ENCODE peak calls at places on chromosomes 3 and 15, in four cellular contexts. Z, U, F and Q are unnamed samples.

GRCh38 chr3:42005426-42005825 is 43.5 kb upstream of the ULK4 start:
- DNase-seq in Z (no peak), U (no peak), F (no peak), Q (no peak)

GRCh38 chr15:98174286-98174685 is 213.8 kb downstream of the ARRDC4 start:
- DNase-seq in Z (no peak), U (peak), F (no peak), Q (no peak)

GRCh38 chr3:127670761-127671522 is 1.8 kb upstream of the ABTB1 start:
- DNase-seq in Z (peak), U (no peak), F (no peak), Q (no peak)

GRCh38 chr15:50244153-50244552 is 21.4 kb downstream of the HDC start:
- DNase-seq in Z (no peak), U (no peak), F (no peak), Q (no peak)

GRCh38 chr3:130967281-130967680 is 59.3 kb downstream of the ASTE1 start:
- DNase-seq in Z (no peak), U (no peak), F (no peak), Q (no peak)

GRCh38 chr3:42345811-42346210 is 64.6 kb downstream of the LYZL4 start:
- DNase-seq in Z (no peak), U (no peak), F (no peak), Q (no peak)

GRCh38 chr15:35784745-35785144 is 238.8 kb upstream of the DPH6 start:
- DNase-seq in Z (no peak), U (no peak), F (no peak), Q (no peak)

GRCh38 chr3:125236331-125236903 is 23.9 kb upstream of the SLC12A8 start:
- DNase-seq in Z (peak), U (no peak), F (peak), Q (no peak)

GRCh38 chr3:33884204-33884561 is 85.8 kb downstream of the PDCD6IP start:
- DNase-seq in Z (no peak), U (peak), F (no peak), Q (no peak)

GRCh38 chr15:23516866-23517265 is 48.6 kb upstream of the MKRN3 start:
- DNase-seq in Z (no peak), U (no peak), F (no peak), Q (no peak)

GRCh38 chr3:27311400-27311799 is 57.8 kb downstream of the NEK10 start:
- DNase-seq in Z (no peak), U (peak), F (no peak), Q (no peak)

GRCh38 chr3:16380421-16380820 is 115.4 kb downstream of the OXNAD1 start:
- DNase-seq in Z (no peak), U (no peak), F (no peak), Q (no peak)

GRCh38 chr3:73504852-73505251 is 119.9 kb downstream of the PDZRN3 start:
- DNase-seq in Z (no peak), U (no peak), F (no peak), Q (no peak)

GRCh38 chr3:69509288-69509687 is 123.4 kb upstream of the FRMD4B start:
- DNase-seq in Z (no peak), U (no peak), F (no peak), Q (no peak)

GRCh38 chr15:82129769-82130168 is 84.0 kb upstream of the MEX3B start:
- DNase-seq in Z (no peak), U (no peak), F (no peak), Q (no peak)

GRCh38 chr15:53171571-53171970 is 381.4 kb upstream of the ONECUT1 start:
- DNase-seq in Z (no peak), U (no peak), F (no peak), Q (no peak)

GRCh38 chr3:37899101-37899707 is 37.5 kb downstream of the CTDSPL start:
- DNase-seq in Z (no peak), U (no peak), F (no peak), Q (no peak)

GRCh38 chr3:90011136-90011535 is 903.7 kb downstream of the EPHA3 start:
- DNase-seq in Z (no peak), U (no peak), F (no peak), Q (no peak)

GRCh38 chr3:126130081-126130855 is 46.3 kb upstream of the SLC41A3 start:
- DNase-seq in Z (peak), U (no peak), F (peak), Q (peak)

GRCh38 chr15:41494922-41495735 is 1.5 kb downstream of the ITPKA start:
- DNase-seq in Z (no peak), U (peak), F (peak), Q (peak)

GRCh38 chr15:33773969-33774368 is 194.3 kb upstream of the CHRM5 start:
- DNase-seq in Z (no peak), U (no peak), F (no peak), Q (no peak)

GRCh38 chr3:71461749-71462483 is 121.6 kb downstream of the FOXP1 start:
- DNase-seq in Z (no peak), U (no peak), F (no peak), Q (no peak)

GRCh38 chr15:40125950-40126349 is 17.3 kb upstream of the BMF start:
- DNase-seq in Z (no peak), U (no peak), F (no peak), Q (no peak)

GRCh38 chr3:190117995-190118394 is 2.7 kb downstream of the P3H2 start:
- DNase-seq in Z (no peak), U (no peak), F (no peak), Q (no peak)

GRCh38 chr15:85725019-85725418 is 69.7 kb downstream of the KLHL25 start:
- DNase-seq in Z (no peak), U (no peak), F (no peak), Q (no peak)

GRCh38 chr3:127061641-127062040 is 78.7 kb downstream of the PLXNA1 start:
- DNase-seq in Z (no peak), U (peak), F (no peak), Q (no peak)

GRCh38 chr15:98123834-98124233 is 163.3 kb downstream of the ARRDC4 start:
- DNase-seq in Z (no peak), U (no peak), F (no peak), Q (no peak)

GRCh38 chr15:55230051-55230670 is 33.4 kb upstream of the RSL24D1 start:
- DNase-seq in Z (no peak), U (no peak), F (no peak), Q (no peak)

GRCh38 chr15:49242820-49243219 is 72.8 kb downstream of the GALK2 start:
- DNase-seq in Z (no peak), U (no peak), F (no peak), Q (no peak)
- TF ChIP-seq CTCF in Z (no peak), U (no peak), F (no peak), Q (no peak)

DNA sequence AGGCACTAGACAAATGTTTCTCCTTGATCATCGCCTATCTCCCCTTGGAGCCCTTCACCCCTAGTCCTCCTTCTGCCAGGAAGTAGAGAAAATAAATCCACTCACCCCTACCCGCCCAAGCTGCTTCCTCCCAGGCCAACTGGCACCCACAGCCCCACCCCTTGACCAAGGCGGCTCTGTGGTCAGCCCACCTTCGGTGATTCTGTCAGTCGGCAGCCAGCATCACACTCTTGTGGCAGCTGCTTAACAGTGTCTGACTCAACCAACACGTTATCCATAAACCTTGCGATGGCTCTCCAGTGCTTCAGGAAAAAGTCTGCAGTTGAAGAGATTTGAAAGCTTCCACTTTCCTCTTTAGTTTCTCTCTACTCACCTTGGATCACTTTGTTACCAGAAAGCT is 7.6 kb downstream of the SHF start:
- DNase-seq in Z (no peak), U (no peak), F (no peak), Q (no peak)
- TF ChIP-seq CTCF in Z (no peak), U (no peak), F (no peak), Q (no peak)

GRCh38 chr3:195270350-195271115 is 426 bp downstream of the XXYLT1 start:
- DNase-seq in Z (peak), U (peak), F (no peak), Q (peak)
- TF ChIP-seq CTCF in Z (peak), U (peak), F (peak), Q (no peak)

DNA sequence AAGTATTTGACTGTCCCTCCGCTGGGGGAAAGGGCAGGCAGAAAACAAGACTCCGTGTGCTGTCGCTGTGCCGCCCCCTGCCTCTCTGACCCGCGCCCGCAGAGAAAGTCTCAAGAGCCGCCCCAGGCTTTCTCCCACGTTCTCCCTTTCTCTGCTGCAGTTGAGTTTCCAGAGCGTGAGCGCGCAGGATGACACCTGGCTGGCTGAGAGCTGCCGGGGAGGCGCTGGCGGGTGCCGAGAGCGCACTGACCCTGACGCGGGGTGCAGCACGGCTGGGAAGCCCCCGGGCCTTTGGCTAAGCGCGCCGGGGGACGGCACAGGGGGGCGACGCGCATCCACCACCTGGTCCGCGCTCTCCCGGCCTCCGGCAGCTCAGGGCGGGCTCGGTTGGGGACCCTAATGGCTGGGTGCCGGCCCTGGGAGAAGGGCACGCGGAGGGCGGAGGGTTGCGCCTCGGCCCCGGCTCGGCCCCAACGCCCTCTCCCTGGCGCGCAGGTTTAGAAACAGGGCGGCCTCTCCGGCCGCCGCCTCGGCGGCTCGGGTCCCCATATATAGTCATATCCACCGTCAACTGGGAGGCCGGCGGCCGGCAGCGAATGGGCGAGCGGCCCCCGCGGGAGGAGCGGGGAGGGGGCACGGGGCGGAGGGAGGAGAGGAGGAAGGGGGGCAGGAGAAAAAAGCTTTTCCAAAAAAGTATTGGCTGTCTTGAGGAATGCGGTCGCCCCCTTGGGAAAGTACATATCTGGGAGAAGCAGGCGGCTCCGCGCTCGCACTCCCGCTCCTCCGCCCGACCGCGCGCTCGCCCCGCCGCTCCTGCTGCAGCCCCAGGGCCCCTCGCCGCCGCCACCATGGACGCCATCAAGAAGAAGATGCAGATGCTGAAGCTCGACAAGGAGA is at the start of gene TPM1:
- DNase-seq in Z (peak), U (peak), F (peak), Q (no peak)
- TF ChIP-seq CTCF in Z (no peak), U (peak), F (no peak), Q (no peak)

GRCh38 chr3:46427929-46428833 is 21.1 kb downstream of the CCRL2 start:
- DNase-seq in Z (no peak), U (no peak), F (no peak), Q (no peak)
- TF ChIP-seq CTCF in Z (no peak), U (no peak), F (no peak), Q (no peak)

DNA sequence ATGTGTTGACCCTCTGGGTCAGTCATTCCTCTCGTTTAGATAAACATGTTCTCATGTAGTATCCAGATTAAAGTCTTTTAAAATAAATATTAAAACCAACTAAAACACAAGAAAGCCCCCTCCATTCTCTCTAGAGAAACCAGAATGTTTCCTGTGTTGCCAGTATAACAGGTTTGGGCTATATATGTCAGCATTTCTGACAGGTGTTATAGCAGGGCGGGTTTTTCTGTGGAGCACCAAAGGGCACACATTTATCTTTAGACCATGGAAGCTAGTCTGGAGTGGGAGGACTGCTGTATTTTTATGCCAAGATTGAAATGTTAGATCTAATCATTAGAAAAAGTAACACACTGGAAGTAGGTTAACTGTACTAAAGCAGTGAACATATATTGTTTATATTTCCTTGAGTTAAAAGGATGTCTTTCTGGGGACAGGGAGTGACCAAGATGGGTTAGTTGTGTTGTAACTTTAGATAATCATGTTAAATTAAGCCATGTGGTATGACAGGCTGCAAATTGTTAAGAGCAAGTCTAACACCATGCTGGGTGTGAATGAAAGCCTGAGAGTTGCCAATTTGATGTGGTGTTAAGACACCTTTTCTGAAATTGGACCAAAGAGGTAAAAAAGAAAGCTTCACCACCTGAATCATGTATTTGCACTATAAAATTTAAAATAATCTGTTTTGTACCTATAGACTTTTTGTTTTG is 15.6 kb downstream of the KCTD6 start:
- DNase-seq in Z (no peak), U (no peak), F (no peak), Q (no peak)
- TF ChIP-seq CTCF in Z (no peak), U (no peak), F (no peak), Q (no peak)

GRCh38 chr3:9251055-9251786 is 1.8 kb upstream of the SRGAP3 start:
- DNase-seq in Z (no peak), U (peak), F (no peak), Q (no peak)
- TF ChIP-seq CTCF in Z (no peak), U (no peak), F (no peak), Q (no peak)

DNA sequence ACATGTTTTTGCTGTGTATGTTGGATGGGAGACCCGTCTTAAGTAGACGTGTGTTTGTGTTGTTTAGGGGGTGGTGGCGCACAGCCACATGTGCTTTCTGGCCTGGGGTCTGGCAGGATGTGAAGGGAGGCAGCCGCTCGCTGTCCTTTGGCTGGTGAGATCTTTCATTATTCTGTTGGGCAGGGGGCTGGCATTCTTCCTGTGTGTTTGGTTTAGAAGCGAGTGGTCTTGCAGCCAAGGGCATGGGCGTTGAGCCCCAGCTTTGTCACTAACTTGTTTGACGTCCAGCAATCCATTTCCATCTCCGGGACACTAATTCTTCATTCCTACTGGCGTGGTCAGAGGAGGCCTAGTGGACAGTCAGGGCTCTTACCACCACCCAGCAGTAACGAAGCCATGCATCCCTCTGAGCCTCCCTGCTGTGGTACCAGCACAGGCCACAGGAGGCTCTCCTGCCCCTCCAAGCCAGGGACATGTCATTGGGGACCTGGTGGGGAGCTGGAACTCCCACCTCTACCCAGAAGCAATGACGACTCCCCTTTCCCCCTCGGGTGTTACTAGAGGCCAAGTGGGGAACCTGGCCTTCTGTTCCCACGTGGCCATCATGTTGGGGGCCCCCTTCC is 10.7 kb downstream of the THSD4 start:
- DNase-seq in Z (no peak), U (peak), F (no peak), Q (no peak)
- TF ChIP-seq CTCF in Z (no peak), U (peak), F (peak), Q (no peak)